ENCODE peak calls at places on chromosomes 5 and 9, in four cellular contexts. One of them, this sample, is unnamed.

GRCh38 chr5:135034186-135034962 is at the start of gene PITX1:
- DNase-seq in iris pigment epithelial cell: peak
- DNase-seq in anterior cingulate cortex: no peak
- DNase-seq in CMK: no peak
- DNase-seq in this sample: peak

GRCh38 chr9:98383758-98384157 is 128.3 kb upstream of the TBC1D2 start:
- DNase-seq in iris pigment epithelial cell: peak
- DNase-seq in anterior cingulate cortex: no peak
- DNase-seq in CMK: no peak
- DNase-seq in this sample: no peak

GRCh38 chr9:127949827-127950512 is 12.3 kb upstream of the DPM2 start:
- DNase-seq in iris pigment epithelial cell: no peak
- DNase-seq in anterior cingulate cortex: peak
- DNase-seq in CMK: no peak
- DNase-seq in this sample: no peak

GRCh38 chr5:1787472-1788047 is 12.1 kb downstream of the MRPL36 start:
- DNase-seq in iris pigment epithelial cell: no peak
- DNase-seq in anterior cingulate cortex: no peak
- DNase-seq in CMK: no peak
- DNase-seq in this sample: no peak

GRCh38 chr5:171405615-171406014 is 13.8 kb upstream of the FGF18 start:
- DNase-seq in iris pigment epithelial cell: peak
- DNase-seq in anterior cingulate cortex: no peak
- DNase-seq in CMK: no peak
- DNase-seq in this sample: peak

GRCh38 chr9:87599901-87600610 is 102.4 kb downstream of the DAPK1 start:
- DNase-seq in iris pigment epithelial cell: peak
- DNase-seq in anterior cingulate cortex: no peak
- DNase-seq in CMK: no peak
- DNase-seq in this sample: peak

GRCh38 chr5:178284095-178284675 is 51.6 kb upstream of the PHYKPL start:
- DNase-seq in iris pigment epithelial cell: peak
- DNase-seq in anterior cingulate cortex: no peak
- DNase-seq in CMK: peak
- DNase-seq in this sample: peak

GRCh38 chr5:168022761-168023160 is 268.7 kb upstream of the WWC1 start:
- DNase-seq in iris pigment epithelial cell: no peak
- DNase-seq in anterior cingulate cortex: no peak
- DNase-seq in CMK: no peak
- DNase-seq in this sample: no peak

GRCh38 chr5:131769337-131769736 is 27.5 kb downstream of the FNIP1 start:
- DNase-seq in iris pigment epithelial cell: no peak
- DNase-seq in anterior cingulate cortex: no peak
- DNase-seq in CMK: no peak
- DNase-seq in this sample: peak

GRCh38 chr5:148932355-148932935 is 106.0 kb downstream of the ADRB2 start:
- DNase-seq in iris pigment epithelial cell: no peak
- DNase-seq in anterior cingulate cortex: no peak
- DNase-seq in CMK: no peak
- DNase-seq in this sample: peak

GRCh38 chr9:133968966-133969617 is 23.0 kb downstream of the VAV2 start:
- DNase-seq in iris pigment epithelial cell: no peak
- DNase-seq in anterior cingulate cortex: no peak
- DNase-seq in CMK: no peak
- DNase-seq in this sample: no peak

GRCh38 chr5:82045526-82046267 is 73.9 kb downstream of the ATG10 start:
- DNase-seq in iris pigment epithelial cell: peak
- DNase-seq in anterior cingulate cortex: no peak
- DNase-seq in CMK: no peak
- DNase-seq in this sample: peak

GRCh38 chr5:51414516-51414915 is 31.3 kb downstream of the ISL1 start:
- DNase-seq in iris pigment epithelial cell: no peak
- DNase-seq in anterior cingulate cortex: no peak
- DNase-seq in CMK: no peak
- DNase-seq in this sample: no peak

GRCh38 chr5:180316586-180316985 is 24.7 kb upstream of the MAPK9 start:
- DNase-seq in iris pigment epithelial cell: no peak
- DNase-seq in anterior cingulate cortex: no peak
- DNase-seq in CMK: no peak
- DNase-seq in this sample: no peak

GRCh38 chr5:56350595-56351170 is 117.6 kb upstream of the ANKRD55 start:
- DNase-seq in iris pigment epithelial cell: peak
- DNase-seq in anterior cingulate cortex: no peak
- DNase-seq in CMK: no peak
- DNase-seq in this sample: peak

GRCh38 chr9:134991808-134992754 is 74.4 kb upstream of the FCN1 start:
- DNase-seq in iris pigment epithelial cell: no peak
- DNase-seq in anterior cingulate cortex: no peak
- DNase-seq in CMK: no peak
- DNase-seq in this sample: no peak

GRCh38 chr5:133265257-133265656 is 213.4 kb downstream of the HSPA4 start:
- DNase-seq in iris pigment epithelial cell: no peak
- DNase-seq in anterior cingulate cortex: no peak
- DNase-seq in CMK: no peak
- DNase-seq in this sample: no peak

GRCh38 chr5:172849636-172850453 is 15.8 kb downstream of the ERGIC1 start:
- DNase-seq in iris pigment epithelial cell: no peak
- DNase-seq in anterior cingulate cortex: no peak
- DNase-seq in CMK: no peak
- DNase-seq in this sample: peak

GRCh38 chr5:76475358-76475757 is 72.3 kb downstream of the IQGAP2 start:
- DNase-seq in iris pigment epithelial cell: no peak
- DNase-seq in anterior cingulate cortex: no peak
- DNase-seq in CMK: no peak
- DNase-seq in this sample: no peak

GRCh38 chr9:136538599-136539426 is 7.0 kb downstream of the NOTCH1 start:
- DNase-seq in iris pigment epithelial cell: no peak
- DNase-seq in anterior cingulate cortex: no peak
- DNase-seq in CMK: no peak
- DNase-seq in this sample: no peak

GRCh38 chr9:78567693-78568092 is 270.8 kb downstream of the PSAT1 start:
- DNase-seq in iris pigment epithelial cell: peak
- DNase-seq in anterior cingulate cortex: no peak
- DNase-seq in CMK: no peak
- DNase-seq in this sample: peak

GRCh38 chr5:100761192-100761591 is 141.9 kb downstream of the ST8SIA4 start:
- DNase-seq in iris pigment epithelial cell: peak
- DNase-seq in anterior cingulate cortex: no peak
- DNase-seq in CMK: no peak
- DNase-seq in this sample: peak

GRCh38 chr9:110427497-110428104 is 89.9 kb upstream of the TXNDC8 start:
- DNase-seq in iris pigment epithelial cell: peak
- DNase-seq in anterior cingulate cortex: no peak
- DNase-seq in CMK: no peak
- DNase-seq in this sample: peak

This sample was measured in LHCN-M2.